ENCODE peak calls at places on chromosome 15, in six cellular contexts. One of them, this sample, is unnamed. For H3K36me3, the result is how much of the 10 kb centered on the place peaks cover.

GRCh38 chr15:36818260-36818659 is 238.8 kb downstream of the CDIN1 start:
- DNase-seq in DND-41: no peak
- DNase-seq in breast epithelium: no peak
- DNase-seq in BJ: no peak
- DNase-seq in thyroid gland: no peak
- DNase-seq in Panc1: no peak
- DNase-seq in this sample: no peak

GRCh38 chr15:88635343-88635742 is 3.5 kb upstream of the ISG20 start:
- DNase-seq in breast epithelium: no peak
- DNase-seq in Panc1: no peak
- DNase-seq in DND-41: peak
- DNase-seq in BJ: no peak
- DNase-seq in thyroid gland: no peak
- DNase-seq in this sample: no peak

GRCh38 chr15:90883526-90883931 is 775 bp upstream of the FES start:
- DNase-seq in BJ: no peak
- DNase-seq in breast epithelium: no peak
- DNase-seq in Panc1: no peak
- DNase-seq in DND-41: no peak
- DNase-seq in thyroid gland: no peak
- DNase-seq in this sample: peak

GRCh38 chr15:65343374-65343981 is 34.3 kb downstream of the IGDCC3 start:
- DNase-seq in DND-41: no peak
- DNase-seq in breast epithelium: no peak
- DNase-seq in thyroid gland: no peak
- DNase-seq in BJ: no peak
- DNase-seq in Panc1: no peak
- DNase-seq in this sample: no peak

GRCh38 chr15:53976844-53977392 is 1.3 kb upstream of the UNC13C start:
- DNase-seq in DND-41: no peak
- DNase-seq in Panc1: no peak
- DNase-seq in BJ: no peak
- DNase-seq in breast epithelium: no peak
- DNase-seq in thyroid gland: peak
- DNase-seq in this sample: no peak

GRCh38 chr15:96716100-96716499 is 385.6 kb downstream of the NR2F2 start:
- DNase-seq in DND-41: no peak
- DNase-seq in thyroid gland: no peak
- DNase-seq in Panc1: no peak
- DNase-seq in BJ: no peak
- DNase-seq in breast epithelium: no peak
- DNase-seq in this sample: no peak

GRCh38 chr15:95712785-95713184 is 617.7 kb upstream of the NR2F2 start:
- DNase-seq in BJ: no peak
- DNase-seq in thyroid gland: no peak
- DNase-seq in DND-41: no peak
- DNase-seq in Panc1: no peak
- DNase-seq in breast epithelium: no peak
- DNase-seq in this sample: no peak

GRCh38 chr15:33215941-33216872 is 21.7 kb upstream of the FMN1 start:
- DNase-seq in BJ: no peak
- DNase-seq in breast epithelium: no peak
- DNase-seq in DND-41: no peak
- DNase-seq in Panc1: no peak
- DNase-seq in thyroid gland: no peak
- DNase-seq in this sample: no peak

GRCh38 chr15:22884344-22884743 is 45.9 kb downstream of the NIPA2 start:
- DNase-seq in breast epithelium: no peak
- DNase-seq in thyroid gland: peak
- DNase-seq in BJ: no peak
- DNase-seq in DND-41: peak
- DNase-seq in Panc1: no peak
- DNase-seq in this sample: no peak
- TF ChIP-seq CTCF in breast epithelium: no peak
- TF ChIP-seq CTCF in thyroid gland: peak
- TF ChIP-seq CTCF in BJ: no peak
- TF ChIP-seq CTCF in DND-41: peak
- TF ChIP-seq CTCF in Panc1: no peak
- TF ChIP-seq CTCF in this sample: peak

GRCh38 chr15:24986653-24987052 is 31.9 kb downstream of the SNRPN start:
- DNase-seq in Panc1: no peak
- DNase-seq in breast epithelium: no peak
- DNase-seq in thyroid gland: no peak
- DNase-seq in DND-41: no peak
- DNase-seq in BJ: no peak
- DNase-seq in this sample: no peak

DNA sequence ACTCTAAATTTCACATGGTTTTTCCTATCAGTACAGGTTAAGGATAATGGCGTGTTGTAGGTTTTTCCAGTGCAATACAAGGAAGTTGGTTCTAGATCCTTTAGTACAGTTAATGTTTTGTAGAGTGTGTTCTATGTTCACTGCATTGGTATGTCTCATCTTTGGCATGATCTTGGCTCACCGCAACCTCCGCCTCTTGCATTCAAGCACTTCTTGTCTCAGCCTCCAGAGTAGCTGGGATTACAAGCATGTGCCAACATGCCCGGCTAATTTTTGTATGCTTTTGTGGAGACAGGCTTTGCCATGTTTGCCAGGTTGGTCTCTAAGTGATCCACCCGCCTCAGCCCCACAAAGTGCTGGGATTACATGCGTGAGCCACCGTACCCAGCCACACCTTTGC is 30.4 kb downstream of the SNRPN start:
- DNase-seq in thyroid gland: no peak
- DNase-seq in breast epithelium: no peak
- DNase-seq in Panc1: no peak
- DNase-seq in DND-41: no peak
- DNase-seq in BJ: no peak
- DNase-seq in this sample: no peak
- H3K36me3 ChIP-seq in thyroid gland: under half
- H3K36me3 ChIP-seq in breast epithelium: under half
- H3K36me3 ChIP-seq in Panc1: under half
- H3K36me3 ChIP-seq in DND-41: half or more
- H3K36me3 ChIP-seq in BJ: under half
- H3K36me3 ChIP-seq in this sample: under half

GRCh38 chr15:80674245-80674614 is 20.9 kb upstream of the ABHD17C start:
- DNase-seq in breast epithelium: no peak
- DNase-seq in DND-41: no peak
- DNase-seq in BJ: no peak
- DNase-seq in thyroid gland: no peak
- DNase-seq in Panc1: no peak
- DNase-seq in this sample: peak

GRCh38 chr15:80668546-80669236 is 26.4 kb upstream of the ABHD17C start:
- DNase-seq in breast epithelium: no peak
- DNase-seq in DND-41: no peak
- DNase-seq in BJ: no peak
- DNase-seq in thyroid gland: no peak
- DNase-seq in Panc1: no peak
- DNase-seq in this sample: no peak

GRCh38 chr15:80669599-80670273 is 25.4 kb upstream of the ABHD17C start:
- DNase-seq in BJ: peak
- DNase-seq in thyroid gland: peak
- DNase-seq in breast epithelium: no peak
- DNase-seq in Panc1: no peak
- DNase-seq in DND-41: no peak
- DNase-seq in this sample: peak

GRCh38 chr15:80677041-80677440 is 18.1 kb upstream of the ABHD17C start:
- DNase-seq in Panc1: no peak
- DNase-seq in DND-41: no peak
- DNase-seq in breast epithelium: no peak
- DNase-seq in BJ: no peak
- DNase-seq in thyroid gland: no peak
- DNase-seq in this sample: no peak

DNA sequence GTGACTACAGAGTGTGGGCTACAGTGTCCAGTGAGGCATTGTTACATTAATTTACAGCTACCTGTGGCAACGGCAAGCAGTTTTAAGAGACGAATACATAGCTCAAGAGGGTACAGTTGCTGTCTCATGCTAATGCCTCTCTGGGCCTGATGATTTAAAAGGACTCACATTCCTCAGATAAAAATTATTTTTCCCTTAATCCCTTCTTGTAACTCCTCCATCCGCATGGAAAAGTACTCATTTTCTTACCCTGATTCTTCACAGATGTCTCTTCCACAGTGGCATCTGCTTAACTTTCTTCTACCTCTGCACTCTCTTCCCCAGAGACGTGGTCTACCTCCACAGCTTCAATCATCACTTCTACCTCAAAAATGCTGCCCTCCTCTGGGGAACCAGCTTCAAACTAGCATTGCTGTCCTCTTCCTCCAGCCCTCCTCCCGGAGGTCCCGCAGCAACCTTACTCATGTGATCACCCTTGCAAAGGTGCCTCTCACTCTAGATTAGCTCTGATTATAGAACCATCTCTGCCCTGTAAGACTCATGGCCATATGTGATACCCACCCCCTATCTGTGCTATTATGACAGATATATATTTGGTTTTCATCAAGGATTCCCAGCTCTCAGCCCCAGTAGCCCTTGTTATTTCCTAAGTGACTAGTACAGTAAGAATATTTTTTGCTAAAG is 21.4 kb upstream of the ABHD17C start:
- DNase-seq in BJ: no peak
- DNase-seq in Panc1: no peak
- DNase-seq in thyroid gland: no peak
- DNase-seq in DND-41: no peak
- DNase-seq in breast epithelium: no peak
- DNase-seq in this sample: peak
- TF ChIP-seq CTCF in BJ: peak
- TF ChIP-seq CTCF in Panc1: no peak
- TF ChIP-seq CTCF in thyroid gland: no peak
- TF ChIP-seq CTCF in DND-41: no peak
- TF ChIP-seq CTCF in breast epithelium: no peak
- TF ChIP-seq CTCF in this sample: peak

GRCh38 chr15:58880320-58880719 is 53.2 kb downstream of the SLTM start:
- DNase-seq in DND-41: no peak
- DNase-seq in BJ: no peak
- DNase-seq in Panc1: no peak
- DNase-seq in thyroid gland: no peak
- DNase-seq in breast epithelium: no peak
- DNase-seq in this sample: peak

GRCh38 chr15:58882243-58882642 is 51.2 kb downstream of the SLTM start:
- DNase-seq in Panc1: no peak
- DNase-seq in breast epithelium: no peak
- DNase-seq in BJ: no peak
- DNase-seq in thyroid gland: no peak
- DNase-seq in DND-41: no peak
- DNase-seq in this sample: no peak

GRCh38 chr15:58876306-58876705 is 57.2 kb downstream of the SLTM start:
- DNase-seq in thyroid gland: no peak
- DNase-seq in Panc1: no peak
- DNase-seq in DND-41: no peak
- DNase-seq in breast epithelium: no peak
- DNase-seq in BJ: no peak
- DNase-seq in this sample: no peak

GRCh38 chr15:58875343-58875742 is 58.1 kb downstream of the SLTM start:
- DNase-seq in BJ: no peak
- DNase-seq in Panc1: no peak
- DNase-seq in thyroid gland: no peak
- DNase-seq in DND-41: no peak
- DNase-seq in breast epithelium: no peak
- DNase-seq in this sample: no peak

GRCh38 chr15:58877999-58878825 is 55.3 kb downstream of the SLTM start:
- DNase-seq in DND-41: no peak
- DNase-seq in Panc1: no peak
- DNase-seq in thyroid gland: no peak
- DNase-seq in breast epithelium: no peak
- DNase-seq in BJ: no peak
- DNase-seq in this sample: no peak
- H3K36me3 ChIP-seq in DND-41: half or more
- H3K36me3 ChIP-seq in Panc1: under half
- H3K36me3 ChIP-seq in thyroid gland: half or more
- H3K36me3 ChIP-seq in breast epithelium: under half
- H3K36me3 ChIP-seq in BJ: under half
- H3K36me3 ChIP-seq in this sample: under half

GRCh38 chr15:71549100-71549499 is 261.3 kb upstream of the NR2E3 start:
- DNase-seq in DND-41: no peak
- DNase-seq in BJ: no peak
- DNase-seq in breast epithelium: no peak
- DNase-seq in thyroid gland: no peak
- DNase-seq in Panc1: no peak
- DNase-seq in this sample: no peak

GRCh38 chr15:71545923-71546322 is 264.4 kb upstream of the NR2E3 start:
- DNase-seq in BJ: no peak
- DNase-seq in breast epithelium: no peak
- DNase-seq in thyroid gland: no peak
- DNase-seq in Panc1: no peak
- DNase-seq in DND-41: no peak
- DNase-seq in this sample: no peak

GRCh38 chr15:71549697-71550096 is 260.7 kb upstream of the NR2E3 start:
- DNase-seq in breast epithelium: no peak
- DNase-seq in Panc1: no peak
- DNase-seq in thyroid gland: no peak
- DNase-seq in BJ: no peak
- DNase-seq in DND-41: no peak
- DNase-seq in this sample: no peak

GRCh38 chr15:71547066-71547465 is 263.3 kb upstream of the NR2E3 start:
- DNase-seq in breast epithelium: no peak
- DNase-seq in thyroid gland: no peak
- DNase-seq in DND-41: no peak
- DNase-seq in BJ: no peak
- DNase-seq in Panc1: no peak
- DNase-seq in this sample: no peak

GRCh38 chr15:71548317-71548908 is 261.9 kb upstream of the NR2E3 start:
- DNase-seq in thyroid gland: no peak
- DNase-seq in BJ: no peak
- DNase-seq in DND-41: no peak
- DNase-seq in Panc1: no peak
- DNase-seq in breast epithelium: no peak
- DNase-seq in this sample: no peak
- TF ChIP-seq CTCF in thyroid gland: no peak
- TF ChIP-seq CTCF in BJ: no peak
- TF ChIP-seq CTCF in DND-41: no peak
- TF ChIP-seq CTCF in Panc1: no peak
- TF ChIP-seq CTCF in breast epithelium: no peak
- TF ChIP-seq CTCF in this sample: no peak

GRCh38 chr15:64130159-64130558 is 21.4 kb upstream of the SNX22 start:
- DNase-seq in thyroid gland: peak
- DNase-seq in Panc1: no peak
- DNase-seq in BJ: no peak
- DNase-seq in breast epithelium: no peak
- DNase-seq in DND-41: no peak
- DNase-seq in this sample: no peak

GRCh38 chr15:64132217-64132616 is 19.3 kb upstream of the SNX22 start:
- DNase-seq in thyroid gland: peak
- DNase-seq in BJ: no peak
- DNase-seq in Panc1: no peak
- DNase-seq in DND-41: no peak
- DNase-seq in breast epithelium: no peak
- DNase-seq in this sample: no peak

GRCh38 chr15:64125978-64126377 is 25.6 kb upstream of the SNX22 start:
- DNase-seq in Panc1: no peak
- DNase-seq in BJ: no peak
- DNase-seq in thyroid gland: no peak
- DNase-seq in DND-41: no peak
- DNase-seq in breast epithelium: no peak
- DNase-seq in this sample: no peak

GRCh38 chr15:64131547-64131946 is 20.0 kb upstream of the SNX22 start:
- DNase-seq in breast epithelium: no peak
- DNase-seq in thyroid gland: peak
- DNase-seq in BJ: no peak
- DNase-seq in DND-41: no peak
- DNase-seq in Panc1: no peak
- DNase-seq in this sample: no peak

GRCh38 chr15:64127521-64128275 is 23.8 kb upstream of the SNX22 start:
- DNase-seq in BJ: no peak
- DNase-seq in breast epithelium: no peak
- DNase-seq in DND-41: no peak
- DNase-seq in thyroid gland: peak
- DNase-seq in Panc1: no peak
- DNase-seq in this sample: no peak
- H3K36me3 ChIP-seq in BJ: under half
- H3K36me3 ChIP-seq in breast epithelium: under half
- H3K36me3 ChIP-seq in DND-41: half or more
- H3K36me3 ChIP-seq in thyroid gland: under half
- H3K36me3 ChIP-seq in Panc1: under half
- H3K36me3 ChIP-seq in this sample: under half